ENCODE peak calls at places on chromosomes 4 and X, in four cellular contexts. T is adrenal gland, Y is NCI-H69, K is psoas muscle. B is an unnamed sample.

GRCh38 chrX:23066588-23067281 is 67.0 kb downstream of the DDX53 start:
- DNase-seq in K (no peak), Y (no peak), T (no peak), B (no peak)

GRCh38 chrX:133490955-133491354 is 75.7 kb upstream of the GPC4 start:
- DNase-seq in K (no peak), Y (no peak), T (no peak), B (no peak)

GRCh38 chr4:182880387-182881356 is 36.5 kb downstream of the DCTD start:
- DNase-seq in Y (peak; percentile 40), K (peak; percentile 41), T (peak; percentile 93), B (no peak)

GRCh38 chrX:140475025-140475424 is 29.8 kb downstream of the SOX3 start:
- DNase-seq in T (no peak), Y (no peak), K (no peak), B (no peak)

GRCh38 chrX:28590394-28590793 is 3.1 kb downstream of the IL1RAPL1 start:
- DNase-seq in K (no peak), T (no peak), Y (peak; percentile 34), B (no peak)

GRCh38 chr4:26175016-26175786 is 145.6 kb upstream of the RBPJ start:
- DNase-seq in T (no peak), Y (peak; percentile 3), K (no peak), B (peak; percentile 11)

GRCh38 chr4:37594095-37594494 is 92.1 kb downstream of the RELL1 start:
- DNase-seq in T (no peak), Y (no peak), K (no peak), B (no peak)

GRCh38 chr4:7485096-7485495 is 50.4 kb upstream of the PSAPL1 start:
- DNase-seq in T (no peak), Y (peak; percentile 22), K (no peak), B (no peak)

GRCh38 chrX:88072339-88073030 is 554.9 kb downstream of the KLHL4 start:
- DNase-seq in K (no peak), Y (no peak), T (no peak), B (no peak)